ENCODE peak calls at places on chromosomes 16 and 17, in six cellular contexts. One of them, this sample, is unnamed.

GRCh38 chr17:80424261-80424660 is 9.3 kb downstream of the ENDOV start:
- DNase-seq in glutamatergic neuron: no peak
- DNase-seq in amniotic stem cell: no peak
- DNase-seq in psoas muscle: peak
- DNase-seq in DMS 273 treated with DMSO at 0.1 percent for 48 hours: no peak
- DNase-seq in CD4-positive, CD25-positive, alpha-beta regulatory T cell: no peak
- DNase-seq in this sample: no peak

GRCh38 chr17:40906613-40907012 is 21.6 kb upstream of the KRT20 start:
- DNase-seq in glutamatergic neuron: no peak
- DNase-seq in amniotic stem cell: no peak
- DNase-seq in psoas muscle: no peak
- DNase-seq in DMS 273 treated with DMSO at 0.1 percent for 48 hours: no peak
- DNase-seq in CD4-positive, CD25-positive, alpha-beta regulatory T cell: no peak
- DNase-seq in this sample: no peak

GRCh38 chr17:2337811-2338657 is 733 bp downstream of the SGSM2 start:
- DNase-seq in glutamatergic neuron: peak
- DNase-seq in amniotic stem cell: no peak
- DNase-seq in psoas muscle: peak
- DNase-seq in DMS 273 treated with DMSO at 0.1 percent for 48 hours: no peak
- DNase-seq in CD4-positive, CD25-positive, alpha-beta regulatory T cell: peak
- DNase-seq in this sample: peak

GRCh38 chr17:73719588-73720071 is 75.4 kb upstream of the SDK2 start:
- DNase-seq in glutamatergic neuron: peak
- DNase-seq in amniotic stem cell: no peak
- DNase-seq in psoas muscle: no peak
- DNase-seq in DMS 273 treated with DMSO at 0.1 percent for 48 hours: no peak
- DNase-seq in CD4-positive, CD25-positive, alpha-beta regulatory T cell: no peak
- DNase-seq in this sample: peak

GRCh38 chr17:45432405-45433113 is at the start of gene ARHGAP27:
- DNase-seq in glutamatergic neuron: no peak
- DNase-seq in amniotic stem cell: no peak
- DNase-seq in psoas muscle: peak
- DNase-seq in DMS 273 treated with DMSO at 0.1 percent for 48 hours: no peak
- DNase-seq in CD4-positive, CD25-positive, alpha-beta regulatory T cell: no peak
- DNase-seq in this sample: peak

GRCh38 chr17:6470751-6471521 is 26.7 kb downstream of the PIMREG start:
- DNase-seq in glutamatergic neuron: no peak
- DNase-seq in amniotic stem cell: no peak
- DNase-seq in psoas muscle: no peak
- DNase-seq in DMS 273 treated with DMSO at 0.1 percent for 48 hours: no peak
- DNase-seq in CD4-positive, CD25-positive, alpha-beta regulatory T cell: no peak
- DNase-seq in this sample: no peak

GRCh38 chr16:20409398-20410152 is at the start of gene ACSM5:
- DNase-seq in glutamatergic neuron: no peak
- DNase-seq in amniotic stem cell: no peak
- DNase-seq in psoas muscle: peak
- DNase-seq in DMS 273 treated with DMSO at 0.1 percent for 48 hours: no peak
- DNase-seq in CD4-positive, CD25-positive, alpha-beta regulatory T cell: no peak
- DNase-seq in this sample: peak

GRCh38 chr16:75566040-75566888 is at the start of gene GABARAPL2:
- DNase-seq in glutamatergic neuron: peak
- DNase-seq in amniotic stem cell: peak
- DNase-seq in psoas muscle: peak
- DNase-seq in DMS 273 treated with DMSO at 0.1 percent for 48 hours: peak
- DNase-seq in CD4-positive, CD25-positive, alpha-beta regulatory T cell: peak
- DNase-seq in this sample: peak